ENCODE peak calls at places on chromosome 12, in six cellular contexts. B is left lung, O is Calu3, S is substantia nigra, D is ovary, P is bronchial epithelial cell. V is an unnamed sample.

GRCh38 chr12:110104188-110104969 is 19.8 kb upstream of the IFT81 start:
- DNase-seq in O (no peak), D (no peak), S (no peak), B (no peak), P (no peak), V (no peak)

GRCh38 chr12:93025145-93026103 is 96.3 kb upstream of the EEA1 start:
- DNase-seq in O (peak), B (no peak), D (no peak), P (peak), S (no peak), V (no peak)

GRCh38 chr12:26374934-26375333 is 179.6 kb downstream of the SSPN start:
- DNase-seq in D (no peak), B (no peak), O (no peak), S (no peak), P (no peak), V (no peak)

GRCh38 chr12:124026755-124027745 is 54.0 kb downstream of the ZNF664 start:
- DNase-seq in P (peak), S (no peak), B (no peak), O (no peak), D (no peak), V (no peak)

GRCh38 chr12:104095289-104095688 is 31.0 kb downstream of the HCFC2 start:
- DNase-seq in B (no peak), P (no peak), D (no peak), S (no peak), O (no peak), V (no peak)

GRCh38 chr12:55850893-55851292 is 8.2 kb upstream of the MMP19 start:
- DNase-seq in D (no peak), P (no peak), O (no peak), S (no peak), B (no peak), V (no peak)

GRCh38 chr12:42090899-42091298 is 53.8 kb downstream of the GXYLT1 start:
- DNase-seq in B (no peak), S (no peak), D (no peak), P (peak), O (no peak), V (no peak)

GRCh38 chr12:115383668-115384067 is 699.7 kb upstream of the TBX3 start:
- DNase-seq in O (no peak), D (no peak), S (no peak), B (no peak), P (peak), V (no peak)

GRCh38 chr12:98456583-98457573 is 58.5 kb upstream of the TMPO start:
- DNase-seq in D (peak), B (peak), P (no peak), O (peak), S (peak), V (no peak)

GRCh38 chr12:104314242-104314614 is 10.7 kb downstream of the EID3 start:
- DNase-seq in P (peak), D (no peak), S (no peak), B (no peak), O (no peak), V (no peak)

GRCh38 chr12:16189849-16190248 is 87.6 kb downstream of the SLC15A5 start:
- DNase-seq in P (peak), D (no peak), B (no peak), O (no peak), S (no peak), V (no peak)

GRCh38 chr12:89501793-89502192 is 22.8 kb downstream of the GALNT4 start:
- DNase-seq in P (peak), O (no peak), D (no peak), S (no peak), B (no peak), V (no peak)

GRCh38 chr12:31578632-31579031 is 12.3 kb downstream of the DENND5B start:
- DNase-seq in O (no peak), P (no peak), B (no peak), S (peak), D (no peak), V (peak)

GRCh38 chr12:109896188-109896587 is 3.9 kb upstream of the TCHP start:
- DNase-seq in S (no peak), P (no peak), B (no peak), O (no peak), D (no peak), V (no peak)

GRCh38 chr12:42143401-42144173 is 1.1 kb downstream of the GXYLT1 start:
- DNase-seq in S (no peak), O (no peak), P (peak), D (no peak), B (no peak), V (no peak)

GRCh38 chr12:32240210-32240609 is 133.6 kb downstream of the BICD1 start:
- DNase-seq in D (no peak), P (no peak), S (no peak), O (no peak), B (no peak), V (no peak)

GRCh38 chr12:32178341-32179010 is 71.8 kb downstream of the BICD1 start:
- DNase-seq in B (no peak), O (no peak), P (no peak), S (no peak), D (no peak), V (no peak)

GRCh38 chr12:39348941-39349626 is 93.8 kb downstream of the KIF21A start:
- DNase-seq in S (no peak), B (no peak), P (no peak), D (no peak), O (no peak), V (no peak)

GRCh38 chr12:118377891-118378470 is 1.6 kb downstream of the SUDS3 start:
- DNase-seq in S (peak), D (peak), O (peak), P (peak), B (no peak), V (peak)

GRCh38 chr12:94042321-94042720 is 106.1 kb upstream of the PLXNC1 start:
- DNase-seq in S (no peak), D (no peak), P (no peak), O (no peak), B (no peak), V (no peak)

GRCh38 chr12:95204141-95204866 is 13.0 kb downstream of the FGD6 start:
- DNase-seq in B (no peak), S (no peak), D (peak), O (peak), P (peak), V (no peak)

GRCh38 chr12:46500673-46501072 is 128.1 kb upstream of the SLC38A2 start:
- DNase-seq in D (no peak), O (no peak), P (no peak), B (no peak), S (no peak), V (no peak)

GRCh38 chr12:19177754-19178153 is 48.2 kb downstream of the PLEKHA5 start:
- DNase-seq in O (no peak), B (no peak), S (no peak), D (no peak), P (no peak), V (no peak)

GRCh38 chr12:4272014-4272975 is 1.3 kb upstream of the CCND2 start:
- DNase-seq in D (peak), O (no peak), P (peak), S (no peak), B (peak), V (peak)

GRCh38 chr12:100211698-100212097 is 11.1 kb downstream of the ACTR6 start:
- DNase-seq in O (no peak), S (no peak), B (no peak), D (no peak), P (no peak), V (no peak)

GRCh38 chr12:123005081-123005626 is 24.7 kb downstream of the ARL6IP4 start:
- DNase-seq in D (no peak), B (peak), O (no peak), P (no peak), S (no peak), V (no peak)

GRCh38 chr12:84676787-84677186 is 235.8 kb downstream of the SLC6A15 start:
- DNase-seq in B (no peak), D (no peak), P (no peak), S (no peak), O (no peak), V (no peak)

GRCh38 chr12:13283867-13284266 is 87.3 kb downstream of the EMP1 start:
- DNase-seq in B (no peak), P (no peak), D (no peak), O (no peak), S (no peak), V (no peak)

GRCh38 chr12:5348057-5348456 is 83.9 kb upstream of the NTF3 start:
- DNase-seq in D (no peak), O (no peak), P (no peak), B (no peak), S (no peak), V (no peak)